ENCODE peak calls at places on chromosomes 3 and 15, in seven cellular contexts. H, B, Q, M, A, G and T are unnamed samples.

GRCh38 chr3:141477224-141477623 is 9.6 kb upstream of the RASA2 start:
- DNase-seq in Q (peak; percentile 39), A (no peak), B (no peak), G (no peak), M (peak; percentile 87), H (peak; percentile 96), T (peak; percentile 97)

GRCh38 chr15:38670142-38671002 is 105.8 kb upstream of the RASGRP1 start:
- DNase-seq in Q (no peak), H (peak; percentile 15), A (no peak), M (no peak), G (no peak), B (no peak), T (no peak)

GRCh38 chr3:130442284-130442683 is 74.7 kb upstream of the COL6A6 start:
- DNase-seq in G (no peak), H (no peak), M (no peak), Q (no peak), B (no peak), A (no peak), T (no peak)

GRCh38 chr15:98375513-98376360 is 272.6 kb upstream of the IGF1R start:
- DNase-seq in H (no peak), G (no peak), B (no peak), Q (no peak), M (no peak), A (no peak), T (no peak)

GRCh38 chr3:50519471-50520089 is 16.1 kb upstream of the CACNA2D2 start:
- DNase-seq in G (peak; percentile 60), H (peak; percentile 52), A (peak; percentile 60), Q (peak; percentile 64), M (peak; percentile 25), B (peak; percentile 60), T (peak; percentile 31)

GRCh38 chr15:38608682-38609081 is 44.1 kb upstream of the RASGRP1 start:
- DNase-seq in Q (no peak), B (no peak), H (no peak), A (no peak), M (no peak), G (no peak), T (no peak)

GRCh38 chr3:32349184-32349583 is 42.5 kb upstream of the CMTM7 start:
- DNase-seq in M (no peak), H (no peak), A (no peak), B (no peak), Q (no peak), G (no peak), T (no peak)

GRCh38 chr15:23038741-23039150 is 623 bp downstream of the TUBGCP5 start:
- DNase-seq in G (no peak), Q (no peak), A (no peak), M (peak; percentile 63), B (no peak), H (peak; percentile 70), T (peak; percentile 71)

GRCh38 chr15:97692317-97693015 is 268.0 kb upstream of the ARRDC4 start:
- DNase-seq in A (no peak), M (no peak), B (no peak), G (no peak), Q (peak; percentile 69), H (no peak), T (no peak)

GRCh38 chr15:47397587-47397986 is 319.7 kb upstream of the SEMA6D start:
- DNase-seq in B (no peak), H (peak; percentile 33), G (no peak), M (no peak), Q (no peak), A (no peak), T (peak; percentile 14)

DNA sequence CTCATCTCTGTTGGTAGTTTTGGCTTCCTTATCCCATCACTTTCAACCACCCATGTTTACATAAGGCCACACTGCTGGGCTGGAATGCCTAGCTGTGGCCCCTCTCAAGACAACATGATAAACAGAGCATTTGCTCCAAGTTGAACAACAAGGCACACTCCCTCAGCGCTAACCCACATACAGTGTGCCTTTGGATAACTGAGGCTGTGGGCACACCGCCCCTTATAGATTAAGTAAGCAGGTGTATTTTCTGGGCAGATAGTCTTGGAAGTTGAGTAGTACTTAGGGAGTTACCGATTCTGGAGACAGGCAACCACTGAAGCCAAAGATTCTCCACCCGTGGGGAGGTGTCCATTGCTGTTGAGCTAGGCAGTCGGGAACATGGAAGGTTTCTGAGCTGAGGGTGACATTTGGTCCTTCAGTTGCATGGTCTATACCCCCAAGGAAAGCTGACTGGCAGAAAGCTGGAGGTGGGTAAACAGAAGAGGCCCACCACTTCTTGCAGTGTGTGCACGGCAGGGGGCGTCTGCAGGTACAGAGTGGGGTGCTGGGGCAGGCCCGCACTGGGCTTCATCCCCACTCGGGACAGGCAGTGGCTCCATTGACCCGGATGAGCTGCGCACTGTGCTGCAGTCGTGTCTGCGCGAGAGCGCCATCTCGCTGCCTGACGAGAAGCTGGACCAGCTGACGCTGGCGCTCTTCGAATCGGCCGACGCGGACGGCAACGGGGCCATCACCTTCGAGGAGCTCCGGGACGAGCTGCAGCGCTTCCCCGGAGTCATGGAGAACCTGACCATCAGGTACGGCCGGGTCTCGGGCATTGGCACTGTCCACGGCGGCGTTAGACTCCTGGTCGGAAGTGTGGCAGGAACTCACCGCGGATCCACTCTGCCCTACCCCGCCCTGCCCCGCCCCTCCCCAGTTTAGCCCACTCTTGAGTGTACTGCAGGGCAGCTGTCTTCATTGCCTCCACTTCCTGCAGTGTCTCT is 16.8 kb downstream of the NOX5 start:
- DNase-seq in M (peak; percentile 27), H (peak; percentile 27), Q (peak; percentile 60), B (peak; percentile 65), A (peak; percentile 33), G (peak; percentile 7), T (peak; percentile 42)
- TF ChIP-seq CTCF in M (peak; percentile 73), H (peak; percentile 61), Q (peak; percentile 52), B (peak; percentile 47), A (peak; percentile 28), G (peak; percentile 21), T (peak; percentile 56)

GRCh38 chr3:29354894-29355293 is 74.0 kb downstream of the RBMS3 start:
- DNase-seq in B (no peak), H (no peak), Q (no peak), G (no peak), A (no peak), M (no peak), T (no peak)
- H3K4me3 ChIP-seq in B (no peak overlapping the region), H (no peak overlapping the region), Q (no peak overlapping the region), G (no peak overlapping the region), A (no peak overlapping the region), M (no peak overlapping the region), T (no peak overlapping the region)

GRCh38 chr15:44427756-44428724 is 611 bp downstream of the CTDSPL2 start:
- DNase-seq in A (no peak), B (peak; percentile 21), G (no peak), H (peak; percentile 76), Q (peak; percentile 18), M (peak; percentile 10), T (peak; percentile 55)

GRCh38 chr15:44426975-44427755 is at the start of gene CTDSPL2:
- DNase-seq in H (peak; percentile 99), A (peak; percentile 98), B (peak; percentile 97), G (peak; percentile 92), M (peak; percentile 100), Q (peak; percentile 99), T (peak; percentile 99)
- TF ChIP-seq CTCF in H (no peak), A (peak; percentile 23), B (no peak), G (peak; percentile 15), M (peak; percentile 34), Q (peak; percentile 6), T (peak; percentile 0)

GRCh38 chr15:81297147-81297572 is 26.8 kb downstream of the STARD5 start:
- DNase-seq in M (no peak), B (peak; percentile 44), Q (no peak), G (no peak), H (peak; percentile 55), A (no peak), T (no peak)

GRCh38 chr15:81296218-81296617 is 27.7 kb downstream of the STARD5 start:
- DNase-seq in G (no peak), M (no peak), A (no peak), B (no peak), H (no peak), Q (no peak), T (no peak)

GRCh38 chr15:81296673-81297072 is 27.3 kb downstream of the STARD5 start:
- DNase-seq in B (no peak), G (peak; percentile 37), M (no peak), Q (peak; percentile 96), H (no peak), A (no peak), T (no peak)

GRCh38 chr15:81298606-81299005 is 25.3 kb downstream of the STARD5 start:
- DNase-seq in B (no peak), A (no peak), Q (no peak), M (no peak), H (no peak), G (no peak), T (no peak)

DNA sequence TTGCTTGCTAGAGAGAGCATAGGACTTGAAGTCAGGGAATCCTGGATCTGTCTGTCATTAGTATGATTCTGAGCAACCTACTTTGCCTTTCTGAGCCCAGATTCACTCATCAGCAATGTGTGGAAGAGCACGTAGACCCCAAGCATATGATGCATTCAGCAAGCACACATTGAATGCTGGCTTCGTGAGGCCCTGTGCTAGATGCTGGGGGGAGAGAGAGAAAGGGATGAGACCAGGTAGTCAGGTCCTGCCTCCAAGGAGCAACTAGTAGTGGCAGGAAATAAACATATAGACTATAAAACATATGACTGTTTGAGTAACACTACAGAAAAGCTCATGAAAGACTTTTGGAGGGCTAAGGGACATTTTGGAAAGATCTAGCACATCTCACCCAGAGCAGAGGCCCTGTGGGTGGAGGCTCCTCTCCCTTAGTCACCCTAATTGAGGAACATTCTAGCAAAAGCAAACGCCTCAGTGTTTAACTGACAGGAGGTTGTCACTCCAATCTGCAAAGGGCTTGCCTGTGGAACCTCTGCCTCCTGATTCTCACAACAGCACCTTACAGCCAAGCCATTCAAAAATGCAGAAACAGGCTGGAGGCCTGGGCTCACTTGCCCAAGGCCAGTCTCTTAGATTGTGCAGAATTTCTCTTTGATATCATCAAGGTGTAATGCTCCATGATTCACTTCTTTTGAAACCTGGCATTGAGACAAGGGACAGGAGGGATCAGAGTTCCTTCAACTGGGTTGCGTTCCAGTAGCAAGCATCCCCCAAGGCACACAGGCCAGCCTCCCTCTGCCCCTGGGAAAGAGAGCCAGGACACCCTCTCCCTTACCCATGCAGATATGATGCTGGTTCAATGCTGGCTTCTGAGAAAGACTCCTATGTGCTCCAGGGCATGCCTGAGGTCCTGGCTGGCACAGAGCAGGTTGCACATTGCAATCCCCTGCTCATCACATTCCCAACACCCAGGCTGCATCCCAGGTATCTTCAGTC is 26.1 kb downstream of the STARD5 start:
- DNase-seq in M (no peak), H (no peak), Q (peak; percentile 38), A (no peak), B (no peak), G (no peak), T (no peak)
- H3K4me3 ChIP-seq in M (no peak overlapping the region), H (no peak overlapping the region), Q (peak overlapping the region; percentile 71), A (peak overlapping the region; percentile 49), B (peak overlapping the region; percentile 13), G (peak overlapping the region; percentile 35), T (no peak overlapping the region)

DNA sequence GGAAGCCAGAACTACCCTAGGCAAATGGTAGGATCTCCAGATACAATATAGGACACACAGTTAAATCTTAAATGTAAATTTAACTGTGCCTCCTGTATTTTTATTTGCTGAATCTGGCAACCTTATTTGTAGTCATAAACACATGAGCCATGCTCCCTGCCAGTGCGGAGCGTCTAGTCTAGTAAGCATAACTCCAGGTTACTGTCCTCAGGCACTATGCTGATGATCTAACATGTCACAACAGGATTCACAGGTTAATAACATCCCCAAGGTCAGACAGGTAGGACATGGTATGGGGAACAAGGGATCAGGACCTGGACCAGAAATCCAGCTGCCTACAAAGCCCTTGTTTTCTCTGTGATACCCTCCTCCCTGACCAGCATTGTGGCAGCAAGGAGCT is 305.1 kb downstream of the CACNA2D3 start:
- DNase-seq in Q (no peak), G (no peak), M (no peak), H (no peak), B (no peak), A (no peak), T (no peak)
- TF ChIP-seq CTCF in Q (no peak), G (no peak), M (no peak), H (no peak), B (no peak), A (no peak), T (no peak)

GRCh38 chr3:112642912-112643506 is 2.1 kb upstream of the CCDC80 start:
- DNase-seq in G (peak; percentile 98), H (peak; percentile 97), M (peak; percentile 92), B (peak; percentile 77), A (peak; percentile 78), Q (peak; percentile 85), T (peak; percentile 93)
- H3K4me3 ChIP-seq in G (peak overlapping the region; percentile 28), H (no peak overlapping the region), M (no peak overlapping the region), B (peak overlapping the region; percentile 4), A (peak overlapping the region; percentile 31), Q (no peak overlapping the region), T (peak overlapping the region; percentile 35)